ENCODE peak calls at places on chromosomes 1 and 21, in six cellular contexts. M is upper lobe of right lung, W is body of pancreas, O is NB4, V is foreskin fibroblast, X is NT2/D1. P is an unnamed sample.

GRCh38 chr21:45140346-45140940 is 66.1 kb downstream of the ADARB1 start:
- DNase-seq in M (peak; percentile 81), W (peak; percentile 77), O (peak; percentile 89), V (peak; percentile 96), X (peak; percentile 95), P (peak; percentile 89)

GRCh38 chr1:38558476-38559179 is 300.9 kb downstream of the RRAGC start:
- DNase-seq in M (peak; percentile 71), W (no peak), O (no peak), V (no peak), X (peak; percentile 71), P (no peak)

GRCh38 chr1:204306076-204306475 is 53.7 kb downstream of the PLEKHA6 start:
- DNase-seq in M (no peak), W (no peak), O (no peak), V (no peak), X (no peak), P (no peak)

GRCh38 chr1:220681220-220681847 is 8.8 kb upstream of the C1orf115 start:
- DNase-seq in M (no peak), W (no peak), O (no peak), V (peak; percentile 9), X (no peak), P (no peak)

GRCh38 chr1:84569216-84569615 is 5.0 kb downstream of the CTBS start:
- DNase-seq in M (no peak), W (no peak), O (no peak), V (no peak), X (no peak), P (no peak)

GRCh38 chr1:31989964-31990363 is 23.7 kb upstream of the KHDRBS1 start:
- DNase-seq in M (peak; percentile 1), W (no peak), O (no peak), V (no peak), X (no peak), P (no peak)

GRCh38 chr1:966603-967295 is 467 bp downstream of the PLEKHN1 start:
- DNase-seq in M (peak; percentile 89), W (peak; percentile 79), O (peak; percentile 77), V (peak; percentile 91), X (no peak), P (peak; percentile 89)

GRCh38 chr1:17605582-17606344 is 66.3 kb downstream of the ARHGEF10L start:
- DNase-seq in M (no peak), W (peak; percentile 81), O (no peak), V (peak; percentile 69), X (no peak), P (peak; percentile 84)

GRCh38 chr1:153945795-153946621 is 510 bp downstream of the DENND4B start:
- DNase-seq in M (peak; percentile 97), W (peak; percentile 80), O (peak; percentile 97), V (peak; percentile 92), X (no peak), P (peak; percentile 95)

GRCh38 chr1:209150114-209150513 is 433.4 kb upstream of the CAMK1G start:
- DNase-seq in M (no peak), W (no peak), O (peak; percentile 52), V (peak; percentile 47), X (peak; percentile 84), P (no peak)

GRCh38 chr1:181661569-181661968 is 178.3 kb downstream of the CACNA1E start:
- DNase-seq in M (no peak), W (no peak), O (peak; percentile 16), V (no peak), X (no peak), P (no peak)

GRCh38 chr1:11407301-11407994 is 71.5 kb upstream of the DISP3 start:
- DNase-seq in M (no peak), W (no peak), O (no peak), V (no peak), X (no peak), P (no peak)

GRCh38 chr1:116390195-116390594 is 17.2 kb downstream of the ATP1A1 start:
- DNase-seq in M (no peak), W (no peak), O (no peak), V (no peak), X (no peak), P (no peak)

GRCh38 chr1:161161652-161162051 is 2.4 kb downstream of the USP21 start:
- DNase-seq in M (no peak), W (no peak), O (no peak), V (no peak), X (no peak), P (no peak)

GRCh38 chr1:151822404-151822803 is 9.2 kb downstream of the RORC start:
- DNase-seq in M (no peak), W (no peak), O (no peak), V (no peak), X (no peak), P (no peak)

GRCh38 chr1:151825811-151826660 is 5.6 kb downstream of the RORC start:
- DNase-seq in M (no peak), W (no peak), O (no peak), V (no peak), X (no peak), P (peak; percentile 67)

GRCh38 chr1:151825204-151825603 is 6.4 kb downstream of the RORC start:
- DNase-seq in M (no peak), W (no peak), O (no peak), V (no peak), X (no peak), P (no peak)

GRCh38 chr1:151820940-151821339 is 10.7 kb downstream of the RORC start:
- DNase-seq in M (peak; percentile 62), W (peak; percentile 79), O (no peak), V (no peak), X (no peak), P (no peak)

DNA sequence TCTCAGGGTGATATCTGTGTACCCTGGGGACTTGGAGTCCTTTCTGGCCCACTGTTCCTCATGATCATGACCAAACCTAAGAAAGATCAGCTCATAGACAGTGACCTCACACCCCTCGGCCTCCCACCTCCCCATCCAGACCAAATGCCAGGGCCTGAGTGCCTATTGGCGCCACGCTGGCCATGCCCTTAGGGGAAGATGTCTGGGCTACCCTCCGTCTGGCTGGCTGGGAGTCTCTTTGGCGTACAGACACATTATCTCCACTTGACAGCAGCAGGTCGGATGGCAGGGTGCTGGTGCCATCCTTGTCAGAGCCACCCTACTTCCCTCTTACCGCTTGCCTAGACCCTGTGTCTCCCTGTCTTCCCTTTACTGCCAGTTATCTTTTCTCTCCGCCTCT is 8.4 kb downstream of the RORC start:
- DNase-seq in M (no peak), W (no peak), O (no peak), V (no peak), X (no peak), P (no peak)
- H3K4me3 ChIP-seq in M (no peak overlapping the region), W (no peak overlapping the region), O (no peak overlapping the region), V (no peak overlapping the region), X (no peak overlapping the region), P (no peak overlapping the region)

GRCh38 chr1:25821630-25822091 is 1.9 kb downstream of the MTFR1L start:
- DNase-seq in M (peak; percentile 58), W (peak; percentile 78), O (no peak), V (peak; percentile 82), X (no peak), P (peak; percentile 66)
- H3K4me3 ChIP-seq in M (peak overlapping the region; percentile 89), W (no peak overlapping the region), O (peak overlapping the region; percentile 78), V (peak overlapping the region; percentile 88), X (no peak overlapping the region), P (no peak overlapping the region)

GRCh38 chr21:42733037-42733632 is 79.7 kb downstream of the PDE9A start:
- DNase-seq in M (no peak), W (no peak), O (no peak), V (no peak), X (peak; percentile 27), P (no peak)
- H3K4me3 ChIP-seq in M (no peak overlapping the region), W (no peak overlapping the region), O (no peak overlapping the region), V (no peak overlapping the region), X (no peak overlapping the region), P (no peak overlapping the region)

GRCh38 chr1:225736651-225737097 is 41.0 kb upstream of the SRP9 start:
- DNase-seq in M (no peak), W (no peak), O (no peak), V (peak; percentile 18), X (no peak), P (no peak)
- H3K4me3 ChIP-seq in M (no peak overlapping the region), W (no peak overlapping the region), O (no peak overlapping the region), V (no peak overlapping the region), X (no peak overlapping the region), P (no peak overlapping the region)

GRCh38 chr1:24112381-24113169 is 640 bp upstream of the MYOM3 start:
- DNase-seq in M (peak; percentile 86), W (peak; percentile 83), O (peak; percentile 84), V (peak; percentile 71), X (no peak), P (peak; percentile 80)
- H3K4me3 ChIP-seq in M (peak overlapping the region; percentile 19), W (no peak overlapping the region), O (peak overlapping the region; percentile 27), V (no peak overlapping the region), X (no peak overlapping the region), P (peak overlapping the region; percentile 53)

DNA sequence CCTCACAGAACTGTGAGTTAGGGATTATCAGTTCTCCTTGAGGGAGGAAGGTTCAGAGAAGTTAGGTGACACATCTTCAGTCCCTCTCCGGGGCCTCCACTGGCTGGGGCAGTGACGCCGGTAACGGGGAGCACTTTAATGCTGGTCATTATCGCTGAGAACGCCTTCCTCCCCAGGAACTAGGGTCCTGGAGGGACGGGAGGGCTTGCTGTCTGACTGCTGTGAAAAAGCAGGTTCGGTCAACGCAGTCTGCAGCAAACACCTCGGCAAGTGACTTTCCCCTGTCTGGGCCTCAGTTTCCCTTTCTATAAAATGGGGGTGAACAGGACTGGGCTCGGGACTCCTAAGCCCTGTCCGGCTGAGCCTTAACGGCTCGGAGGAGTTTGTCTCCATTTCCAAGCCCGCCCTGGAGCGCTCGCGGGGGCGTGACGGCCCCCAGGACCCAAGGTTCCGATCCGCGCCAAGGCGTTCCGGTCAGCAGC is 341 bp upstream of the TMEM61 start:
- DNase-seq in M (no peak), W (no peak), O (no peak), V (no peak), X (no peak), P (no peak)
- H3K4me3 ChIP-seq in M (peak overlapping the region; percentile 50), W (peak overlapping the region; percentile 44), O (no peak overlapping the region), V (peak overlapping the region; percentile 12), X (peak overlapping the region; percentile 27), P (peak overlapping the region; percentile 52)

GRCh38 chr1:231420299-231420958 is 1.7 kb downstream of the EGLN1 start:
- DNase-seq in M (no peak), W (no peak), O (peak; percentile 65), V (peak; percentile 38), X (peak; percentile 28), P (no peak)

GRCh38 chr1:231418101-231418740 is 3.9 kb downstream of the EGLN1 start:
- DNase-seq in M (no peak), W (no peak), O (no peak), V (no peak), X (no peak), P (no peak)

GRCh38 chr1:231418741-231419107 is 3.4 kb downstream of the EGLN1 start:
- DNase-seq in M (no peak), W (no peak), O (no peak), V (no peak), X (no peak), P (no peak)

GRCh38 chr1:231419738-231420298 is 2.3 kb downstream of the EGLN1 start:
- DNase-seq in M (no peak), W (no peak), O (peak; percentile 14), V (peak; percentile 22), X (no peak), P (no peak)

GRCh38 chr1:231419147-231419546 is 2.9 kb downstream of the EGLN1 start:
- DNase-seq in M (no peak), W (no peak), O (no peak), V (no peak), X (no peak), P (no peak)
- H3K4me3 ChIP-seq in M (peak overlapping the region; percentile 77), W (peak overlapping the region; percentile 49), O (peak overlapping the region; percentile 88), V (peak overlapping the region; percentile 68), X (no peak overlapping the region), P (peak overlapping the region; percentile 93)

GRCh38 chr1:184152502-184152901 is 101.0 kb downstream of the TSEN15 start:
- DNase-seq in M (no peak), W (peak; percentile 15), O (peak; percentile 75), V (peak; percentile 22), X (no peak), P (peak; percentile 51)
- H3K4me3 ChIP-seq in M (peak overlapping the region; percentile 46), W (no peak overlapping the region), O (peak overlapping the region; percentile 50), V (peak overlapping the region; percentile 32), X (no peak overlapping the region), P (peak overlapping the region; percentile 57)